ENCODE peak calls at places on chromosomes 16 and 17, in ten cellular contexts. C is PC-9; Y is AG09319; F is stimulated activated CD4-positive, alpha-beta T cell treated with anti-CD3 and anti-CD28 coated beads, Interleukin-12 subunit alpha, Interleukin-12 subunit beta, amount 100 ng/mL, for 24 hours; U is T-cell; J is GM23248; G is skeletal muscle cell; I is mesendoderm; P is NCI-H460; E is NCI-H774. Z is an unnamed sample.

GRCh38 chr17:78492116-78492799 is 84.9 kb downstream of the DNAH17 start:
- DNase-seq in C (no peak), Y (no peak), F (no peak), U (no peak), J (no peak), G (no peak), I (no peak), P (no peak), E (no peak), Z (no peak)

GRCh38 chr17:41771389-41772206 is 14.9 kb downstream of the JUP start:
- DNase-seq in C (no peak), Y (no peak), F (no peak), U (no peak), J (no peak), G (no peak), I (no peak), P (no peak), E (no peak), Z (no peak)

GRCh38 chr17:13698832-13699231 is 97.1 kb upstream of the HS3ST3A1 start:
- DNase-seq in C (no peak), Y (no peak), F (no peak), U (no peak), J (no peak), G (no peak), I (peak), P (no peak), E (no peak), Z (no peak)

GRCh38 chr17:80501739-80502577 is 25.6 kb upstream of the NPTX1 start:
- DNase-seq in C (no peak), Y (no peak), F (no peak), U (no peak), J (peak), G (peak), I (no peak), P (peak), E (no peak), Z (no peak)

GRCh38 chr17:1030684-1031557 is 34.0 kb downstream of the TIMM22 start:
- DNase-seq in C (no peak), Y (no peak), F (no peak), U (no peak), J (peak), G (no peak), I (no peak), P (no peak), E (no peak), Z (no peak)

GRCh38 chr16:3652373-3653037 is 2.0 kb upstream of the DNASE1 start:
- DNase-seq in C (no peak), Y (no peak), F (no peak), U (no peak), J (no peak), G (no peak), I (no peak), P (no peak), E (no peak), Z (no peak)

GRCh38 chr17:66373944-66374817 is 71.8 kb downstream of the PRKCA start:
- DNase-seq in C (no peak), Y (no peak), F (no peak), U (peak), J (no peak), G (no peak), I (peak), P (no peak), E (peak), Z (peak)

GRCh38 chr17:12348476-12348875 is 317.2 kb upstream of the MYOCD start:
- DNase-seq in C (no peak), Y (no peak), F (no peak), U (no peak), J (no peak), G (no peak), I (peak), P (peak), E (no peak), Z (no peak)

GRCh38 chr17:51833045-51833444 is 325.5 kb downstream of the CA10 start:
- DNase-seq in C (no peak), Y (no peak), F (no peak), U (no peak), J (no peak), G (no peak), I (peak), P (no peak), E (no peak), Z (no peak)

GRCh38 chr17:80619535-80620235 is 75.0 kb downstream of the RPTOR start:
- DNase-seq in C (peak), Y (no peak), F (no peak), U (no peak), J (peak), G (no peak), I (peak), P (no peak), E (no peak), Z (no peak)

GRCh38 chr16:86566966-86567700 is 504 bp downstream of the FOXC2 start:
- DNase-seq in C (no peak), Y (peak), F (no peak), U (no peak), J (peak), G (no peak), I (peak), P (no peak), E (no peak), Z (no peak)

GRCh38 chr17:7590743-7591142 is 849 bp upstream of the SOX15 start:
- DNase-seq in C (peak), Y (no peak), F (no peak), U (no peak), J (peak), G (no peak), I (peak), P (no peak), E (no peak), Z (no peak)

GRCh38 chr17:78998311-78999055 is 11.1 kb downstream of the CANT1 start:
- DNase-seq in C (no peak), Y (no peak), F (no peak), U (no peak), J (peak), G (no peak), I (no peak), P (no peak), E (no peak), Z (no peak)

GRCh38 chr17:38925263-38925995 is at the start of gene LASP1NB:
- DNase-seq in C (no peak), Y (no peak), F (no peak), U (peak), J (peak), G (no peak), I (peak), P (no peak), E (no peak), Z (peak)

GRCh38 chr16:67372664-67373063 is 20.6 kb downstream of the TPPP3 start:
- DNase-seq in C (no peak), Y (peak), F (no peak), U (no peak), J (peak), G (no peak), I (no peak), P (peak), E (no peak), Z (no peak)

GRCh38 chr17:77863814-77864161 is 94.7 kb upstream of the TNRC6C start:
- DNase-seq in C (no peak), Y (no peak), F (no peak), U (no peak), J (peak), G (no peak), I (no peak), P (no peak), E (no peak), Z (no peak)

GRCh38 chr17:273994-274832 is 78.4 kb downstream of the RPH3AL start:
- DNase-seq in C (no peak), Y (no peak), F (no peak), U (no peak), J (no peak), G (no peak), I (no peak), P (no peak), E (no peak), Z (no peak)

GRCh38 chr16:48126801-48127644 is 28.8 kb downstream of the ABCC12 start:
- DNase-seq in C (peak), Y (peak), F (no peak), U (no peak), J (peak), G (peak), I (peak), P (peak), E (peak), Z (no peak)

GRCh38 chr17:82503094-82503727 is 16.3 kb upstream of the FOXK2 start:
- DNase-seq in C (no peak), Y (no peak), F (no peak), U (no peak), J (no peak), G (no peak), I (no peak), P (no peak), E (no peak), Z (no peak)

GRCh38 chr17:58330997-58331814 is 2.6 kb upstream of the TSPOAP1 start:
- DNase-seq in C (no peak), Y (no peak), F (peak), U (peak), J (no peak), G (no peak), I (no peak), P (no peak), E (no peak), Z (no peak)

GRCh38 chr16:72162105-72162680 is 9.8 kb downstream of the PMFBP1 start:
- DNase-seq in C (no peak), Y (no peak), F (no peak), U (no peak), J (no peak), G (no peak), I (no peak), P (no peak), E (no peak), Z (no peak)

GRCh38 chr17:6551909-6552768 is 4.2 kb downstream of the PITPNM3 start:
- DNase-seq in C (peak), Y (no peak), F (no peak), U (no peak), J (no peak), G (no peak), I (no peak), P (no peak), E (no peak), Z (no peak)

GRCh38 chr16:19223235-19223847 is 55.3 kb downstream of the SYT17 start:
- DNase-seq in C (no peak), Y (no peak), F (no peak), U (no peak), J (peak), G (no peak), I (peak), P (peak), E (no peak), Z (no peak)

GRCh38 chr17:78390241-78391050 is 12.0 kb downstream of the PGS1 start:
- DNase-seq in C (no peak), Y (peak), F (no peak), U (no peak), J (peak), G (peak), I (peak), P (no peak), E (no peak), Z (no peak)

GRCh38 chr16:30567160-30567990 is 4.1 kb downstream of the ZNF688 start:
- DNase-seq in C (peak), Y (no peak), F (no peak), U (peak), J (no peak), G (no peak), I (no peak), P (no peak), E (no peak), Z (no peak)

GRCh38 chr17:65515959-65516948 is 45.2 kb downstream of the AXIN2 start:
- DNase-seq in C (no peak), Y (peak), F (no peak), U (no peak), J (peak), G (no peak), I (peak), P (no peak), E (no peak), Z (no peak)

GRCh38 chr16:52603015-52603414 is 56.1 kb upstream of the TOX3 start:
- DNase-seq in C (no peak), Y (no peak), F (no peak), U (no peak), J (no peak), G (no peak), I (no peak), P (no peak), E (no peak), Z (no peak)

GRCh38 chr17:31510273-31511175 is 119.0 kb downstream of the RAB11FIP4 start:
- DNase-seq in C (no peak), Y (no peak), F (no peak), U (no peak), J (peak), G (no peak), I (no peak), P (no peak), E (no peak), Z (peak)

GRCh38 chr16:65268331-65268730 is 146.5 kb upstream of the CDH11 start:
- DNase-seq in C (no peak), Y (no peak), F (no peak), U (no peak), J (no peak), G (no peak), I (no peak), P (no peak), E (no peak), Z (no peak)

GRCh38 chr16:2698996-2699750 is 16.9 kb downstream of the KCTD5 start:
- DNase-seq in C (peak), Y (no peak), F (no peak), U (no peak), J (no peak), G (no peak), I (no peak), P (no peak), E (no peak), Z (no peak)

GRCh38 chr16:25217921-25218320 is 1.2 kb downstream of the AQP8 start:
- DNase-seq in C (no peak), Y (no peak), F (no peak), U (no peak), J (no peak), G (no peak), I (no peak), P (no peak), E (no peak), Z (no peak)

GRCh38 chr17:34070712-34071111 is 184.4 kb upstream of the CCL2 start:
- DNase-seq in C (no peak), Y (no peak), F (no peak), U (no peak), J (no peak), G (no peak), I (no peak), P (no peak), E (no peak), Z (no peak)

GRCh38 chr16:26717826-26718225 is 348.9 kb upstream of the C16orf82 start:
- DNase-seq in C (no peak), Y (no peak), F (no peak), U (no peak), J (no peak), G (no peak), I (peak), P (no peak), E (no peak), Z (no peak)

GRCh38 chr16:11105038-11105903 is 150.7 kb downstream of the SOCS1 start:
- DNase-seq in C (peak), Y (peak), F (no peak), U (no peak), J (peak), G (peak), I (peak), P (no peak), E (no peak), Z (no peak)